ENCODE peak calls at places on chromosomes 5 and 9, in nine cellular contexts. U is Panc1, I is PC-3, W is fibroblast of lung, A is GM13976, B is choroid plexus epithelial cell, D is fibroblast of mammary gland, S is HFF-Myc, V is astrocyte. H is an unnamed sample.

GRCh38 chr9:129170229-129170628 is 7.8 kb downstream of the IER5L start:
- DNase-seq in U (no peak), I (peak), W (no peak), A (no peak), B (peak), D (peak), S (no peak), V (no peak), H (peak)

GRCh38 chr9:78292716-78293497 is 4.0 kb upstream of the PSAT1 start:
- DNase-seq in U (no peak), I (no peak), W (no peak), A (no peak), B (no peak), D (no peak), S (no peak), V (no peak), H (no peak)

GRCh38 chr9:108620767-108621166 is 235.0 kb downstream of the ACTL7B start:
- DNase-seq in U (no peak), I (no peak), W (peak), A (no peak), B (peak), D (peak), S (no peak), V (peak), H (peak)

GRCh38 chr5:76547242-76547890 is 75.8 kb downstream of the F2RL2 start:
- DNase-seq in U (no peak), I (no peak), W (peak), A (peak), B (no peak), D (peak), S (no peak), V (no peak), H (peak)

GRCh38 chr5:34736445-34737119 is 80.5 kb downstream of the RAI14 start:
- DNase-seq in U (no peak), I (no peak), W (no peak), A (no peak), B (peak), D (no peak), S (no peak), V (peak), H (peak)

GRCh38 chr5:6772886-6773285 is 59.7 kb downstream of the TENT4A start:
- DNase-seq in U (no peak), I (no peak), W (no peak), A (no peak), B (no peak), D (peak), S (no peak), V (no peak), H (no peak)

GRCh38 chr9:4226331-4227250 is 73.3 kb downstream of the GLIS3 start:
- DNase-seq in U (no peak), I (no peak), W (no peak), A (no peak), B (no peak), D (no peak), S (no peak), V (no peak), H (no peak)

GRCh38 chr9:129278391-129279237 is 100.6 kb upstream of the IER5L start:
- DNase-seq in U (no peak), I (peak), W (no peak), A (peak), B (peak), D (peak), S (no peak), V (peak), H (peak)

GRCh38 chr5:39517800-39518199 is 93.0 kb upstream of the DAB2 start:
- DNase-seq in U (no peak), I (peak), W (peak), A (no peak), B (peak), D (peak), S (peak), V (peak), H (peak)

GRCh38 chr5:9596833-9597232 is 33.3 kb downstream of the TAS2R1 start:
- DNase-seq in U (no peak), I (no peak), W (no peak), A (no peak), B (no peak), D (no peak), S (no peak), V (no peak), H (no peak)

GRCh38 chr5:132424167-132424935 is 54.8 kb downstream of the SLC22A5 start:
- DNase-seq in U (no peak), I (no peak), W (no peak), A (no peak), B (no peak), D (no peak), S (no peak), V (no peak), H (no peak)

GRCh38 chr9:130728721-130729120 is 35.1 kb downstream of the EXOSC2 start:
- DNase-seq in U (no peak), I (peak), W (peak), A (no peak), B (peak), D (peak), S (peak), V (peak), H (peak)

GRCh38 chr5:91212336-91213092 is 170.6 kb downstream of the ARRDC3 start:
- DNase-seq in U (no peak), I (peak), W (peak), A (no peak), B (peak), D (peak), S (peak), V (peak), H (no peak)

GRCh38 chr9:110069326-110070248 is 138.4 kb downstream of the C9orf152 start:
- DNase-seq in U (peak), I (peak), W (peak), A (no peak), B (peak), D (peak), S (peak), V (peak), H (peak)

GRCh38 chr5:77080905-77081304 is 6.2 kb downstream of the ZBED3 start:
- DNase-seq in U (no peak), I (no peak), W (no peak), A (no peak), B (no peak), D (no peak), S (no peak), V (no peak), H (no peak)

GRCh38 chr5:111461261-111461671 is 51.1 kb downstream of the STARD4 start:
- DNase-seq in U (no peak), I (peak), W (peak), A (no peak), B (peak), D (peak), S (no peak), V (no peak), H (peak)
- TF ChIP-seq CTCF in U (peak), I (peak), W (no peak), A (peak), B (peak), D (peak), S (peak), V (peak), H (peak)

GRCh38 chr9:133528887-133529262 is 4.1 kb upstream of the MYMK start:
- DNase-seq in U (no peak), I (no peak), W (no peak), A (no peak), B (no peak), D (no peak), S (no peak), V (no peak), H (no peak)
- TF ChIP-seq CTCF in U (no peak), I (no peak), W (no peak), A (no peak), B (no peak), D (no peak), S (no peak), V (no peak), H (no peak)

DNA sequence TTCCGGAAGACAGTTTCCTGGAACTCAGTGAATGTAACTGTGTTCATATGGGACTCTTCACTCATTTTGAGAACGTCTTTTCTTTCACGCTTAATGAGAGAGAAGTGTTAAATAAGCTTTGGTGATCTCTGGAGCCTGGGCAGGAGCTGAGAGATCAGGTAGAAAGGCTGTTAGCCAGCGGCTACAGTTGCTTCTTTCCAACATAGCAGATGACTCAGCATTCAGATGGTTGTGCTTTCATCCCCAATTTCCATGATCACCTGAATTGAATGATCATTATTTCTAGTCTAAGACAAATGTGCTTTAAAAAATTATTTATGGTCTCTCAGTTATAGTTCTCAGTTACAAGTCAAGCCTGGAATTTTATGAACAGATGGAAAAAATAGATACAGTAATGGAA is 234.5 kb downstream of the ADAMTSL1 start:
- DNase-seq in U (no peak), I (no peak), W (no peak), A (no peak), B (no peak), D (no peak), S (no peak), V (no peak), H (no peak)
- TF ChIP-seq CTCF in U (no peak), I (no peak), W (no peak), A (no peak), B (no peak), D (no peak), S (no peak), V (no peak), H (no peak)

DNA sequence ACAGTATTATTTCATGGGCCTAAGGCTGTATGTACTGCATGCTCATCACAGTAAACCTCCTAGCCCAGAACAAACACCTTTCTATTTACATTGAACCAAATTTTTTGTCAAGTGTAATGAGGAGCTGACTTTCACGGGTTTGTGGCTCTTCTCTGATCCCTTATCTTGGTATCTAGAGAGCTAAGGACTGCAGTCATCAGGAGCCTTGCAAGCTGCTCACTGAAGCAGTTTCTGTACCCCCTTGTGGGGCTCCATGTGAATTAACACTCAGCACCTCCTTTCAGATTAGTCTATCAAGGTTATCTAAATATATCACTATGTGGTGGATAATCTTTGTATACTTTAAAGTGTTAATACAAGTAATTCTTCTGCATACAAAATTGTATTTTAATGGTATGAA is 108.2 kb downstream of the AUH start:
- DNase-seq in U (no peak), I (no peak), W (peak), A (peak), B (peak), D (peak), S (no peak), V (no peak), H (no peak)
- TF ChIP-seq CTCF in U (no peak), I (peak), W (no peak), A (no peak), B (peak), D (peak), S (no peak), V (no peak), H (no peak)

GRCh38 chr5:31269259-31269658 is 75.8 kb downstream of the CDH6 start:
- DNase-seq in U (no peak), I (no peak), W (no peak), A (no peak), B (no peak), D (no peak), S (no peak), V (no peak), H (no peak)

GRCh38 chr5:31273631-31274378 is 80.3 kb downstream of the CDH6 start:
- DNase-seq in U (no peak), I (no peak), W (peak), A (peak), B (peak), D (peak), S (no peak), V (no peak), H (no peak)

GRCh38 chr5:31271567-31271966 is 78.1 kb downstream of the CDH6 start:
- DNase-seq in U (no peak), I (no peak), W (no peak), A (no peak), B (no peak), D (no peak), S (no peak), V (no peak), H (no peak)

GRCh38 chr5:31273161-31273560 is 79.7 kb downstream of the CDH6 start:
- DNase-seq in U (no peak), I (no peak), W (no peak), A (no peak), B (no peak), D (no peak), S (no peak), V (peak), H (no peak)

GRCh38 chr5:31270396-31270795 is 76.9 kb downstream of the CDH6 start:
- DNase-seq in U (no peak), I (peak), W (peak), A (no peak), B (peak), D (peak), S (peak), V (no peak), H (peak)
- TF ChIP-seq CTCF in U (peak), I (peak), W (peak), A (peak), B (peak), D (peak), S (peak), V (peak), H (peak)

DNA sequence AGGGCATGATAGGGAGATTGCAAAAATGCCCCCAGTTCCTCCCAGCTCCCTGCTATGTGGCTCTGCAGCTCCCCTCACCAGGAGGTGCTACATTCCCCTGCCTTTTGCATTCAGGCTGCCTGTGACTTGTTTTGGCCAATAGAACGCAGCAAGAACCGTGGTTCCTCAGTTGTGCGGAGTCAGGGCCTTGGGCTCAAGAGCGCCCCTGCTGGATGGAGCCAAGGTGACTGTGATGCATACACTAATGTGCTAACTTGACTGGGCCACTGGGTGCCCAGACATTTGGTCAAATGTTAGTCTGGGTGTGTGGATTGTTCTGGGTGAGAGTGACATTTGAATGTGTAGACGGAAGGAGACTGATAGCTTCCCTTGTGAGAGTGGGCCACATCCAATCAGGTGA is 123.3 kb upstream of the MVB12B start:
- DNase-seq in U (no peak), I (no peak), W (no peak), A (no peak), B (no peak), D (no peak), S (no peak), V (no peak), H (no peak)
- TF ChIP-seq CTCF in U (peak), I (peak), W (no peak), A (no peak), B (peak), D (peak), S (peak), V (no peak), H (no peak)

GRCh38 chr5:142769793-142770649 is at the start of gene ARHGAP26:
- DNase-seq in U (no peak), I (peak), W (peak), A (peak), B (peak), D (peak), S (peak), V (peak), H (peak)
- TF ChIP-seq CTCF in U (peak), I (no peak), W (peak), A (peak), B (peak), D (no peak), S (no peak), V (no peak), H (no peak)

DNA sequence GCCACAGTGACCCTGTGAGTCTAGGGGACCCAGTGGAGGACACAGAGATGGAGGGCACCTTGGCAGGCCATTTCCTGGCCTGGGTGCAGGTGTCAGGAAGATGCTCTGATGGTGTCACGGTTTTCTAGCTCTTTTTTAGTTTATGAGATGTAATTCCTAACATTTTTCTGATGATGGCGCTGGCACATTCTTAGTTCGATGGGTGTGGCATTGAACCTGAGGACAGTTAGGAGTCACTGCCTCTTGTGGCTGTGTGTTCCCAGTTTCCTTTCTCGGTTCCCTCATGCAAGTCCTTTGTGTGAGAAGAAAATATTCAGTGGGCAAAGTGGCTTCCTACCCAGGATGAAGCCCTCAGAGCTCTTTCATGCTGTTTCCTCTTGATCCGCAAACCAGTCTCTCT is 129.4 kb upstream of the ICE1 start:
- DNase-seq in U (no peak), I (no peak), W (no peak), A (no peak), B (no peak), D (no peak), S (no peak), V (no peak), H (no peak)
- TF ChIP-seq CTCF in U (no peak), I (peak), W (no peak), A (no peak), B (no peak), D (no peak), S (no peak), V (no peak), H (no peak)

GRCh38 chr9:32344551-32345182 is 39.8 kb upstream of the ACO1 start:
- DNase-seq in U (no peak), I (no peak), W (peak), A (no peak), B (peak), D (peak), S (no peak), V (no peak), H (peak)
- TF ChIP-seq CTCF in U (no peak), I (no peak), W (no peak), A (no peak), B (no peak), D (no peak), S (no peak), V (no peak), H (no peak)